ENCODE peak calls at places on chromosome 17, in eight cellular contexts. One of them, this sample, is unnamed.

GRCh38 chr17:14464741-14465140 is 163.9 kb downstream of the HS3ST3B1 start:
- DNase-seq in GM23248: peak
- DNase-seq in body of pancreas: no peak
- DNase-seq in CD4-positive, alpha-beta memory T cell: no peak
- DNase-seq in neural progenitor cell: no peak
- DNase-seq in aorta: no peak
- DNase-seq in upper lobe of right lung: no peak
- DNase-seq in SJSA1: peak
- DNase-seq in this sample: no peak

GRCh38 chr17:47262586-47262985 is 9.0 kb downstream of the ITGB3 start:
- DNase-seq in GM23248: no peak
- DNase-seq in upper lobe of right lung: no peak
- DNase-seq in aorta: no peak
- DNase-seq in SJSA1: no peak
- DNase-seq in CD4-positive, alpha-beta memory T cell: no peak
- DNase-seq in neural progenitor cell: no peak
- DNase-seq in body of pancreas: no peak
- DNase-seq in this sample: no peak

GRCh38 chr17:15255713-15256454 is 9.2 kb downstream of the PMP22 start:
- DNase-seq in CD4-positive, alpha-beta memory T cell: no peak
- DNase-seq in upper lobe of right lung: no peak
- DNase-seq in aorta: no peak
- DNase-seq in neural progenitor cell: no peak
- DNase-seq in GM23248: peak
- DNase-seq in SJSA1: no peak
- DNase-seq in body of pancreas: peak
- DNase-seq in this sample: no peak

GRCh38 chr17:2331303-2331702 is 5.0 kb downstream of the TSR1 start:
- DNase-seq in CD4-positive, alpha-beta memory T cell: no peak
- DNase-seq in upper lobe of right lung: no peak
- DNase-seq in body of pancreas: no peak
- DNase-seq in SJSA1: no peak
- DNase-seq in aorta: no peak
- DNase-seq in neural progenitor cell: no peak
- DNase-seq in GM23248: no peak
- DNase-seq in this sample: no peak

GRCh38 chr17:31472137-31472536 is 80.7 kb downstream of the RAB11FIP4 start:
- DNase-seq in SJSA1: no peak
- DNase-seq in aorta: no peak
- DNase-seq in CD4-positive, alpha-beta memory T cell: no peak
- DNase-seq in GM23248: no peak
- DNase-seq in upper lobe of right lung: no peak
- DNase-seq in neural progenitor cell: no peak
- DNase-seq in body of pancreas: no peak
- DNase-seq in this sample: peak

GRCh38 chr17:82296511-82297279 is 20.7 kb downstream of the CD7 start:
- DNase-seq in GM23248: no peak
- DNase-seq in SJSA1: no peak
- DNase-seq in upper lobe of right lung: no peak
- DNase-seq in neural progenitor cell: no peak
- DNase-seq in CD4-positive, alpha-beta memory T cell: no peak
- DNase-seq in body of pancreas: no peak
- DNase-seq in aorta: no peak
- DNase-seq in this sample: no peak

GRCh38 chr17:51427259-51428255 is 167.2 kb downstream of the UTP18 start:
- DNase-seq in SJSA1: no peak
- DNase-seq in CD4-positive, alpha-beta memory T cell: peak
- DNase-seq in body of pancreas: no peak
- DNase-seq in neural progenitor cell: no peak
- DNase-seq in aorta: no peak
- DNase-seq in GM23248: no peak
- DNase-seq in upper lobe of right lung: no peak
- DNase-seq in this sample: no peak

GRCh38 chr17:31156326-31156725 is 61.5 kb downstream of the NF1 start:
- DNase-seq in GM23248: peak
- DNase-seq in aorta: no peak
- DNase-seq in neural progenitor cell: no peak
- DNase-seq in SJSA1: no peak
- DNase-seq in upper lobe of right lung: no peak
- DNase-seq in body of pancreas: no peak
- DNase-seq in CD4-positive, alpha-beta memory T cell: no peak
- DNase-seq in this sample: no peak

GRCh38 chr17:66645259-66645658 is 189.7 kb upstream of the CACNG5 start:
- DNase-seq in body of pancreas: no peak
- DNase-seq in CD4-positive, alpha-beta memory T cell: no peak
- DNase-seq in upper lobe of right lung: no peak
- DNase-seq in SJSA1: no peak
- DNase-seq in neural progenitor cell: no peak
- DNase-seq in GM23248: no peak
- DNase-seq in aorta: no peak
- DNase-seq in this sample: no peak

GRCh38 chr17:66647391-66647983 is 187.4 kb upstream of the CACNG5 start:
- DNase-seq in GM23248: no peak
- DNase-seq in upper lobe of right lung: no peak
- DNase-seq in neural progenitor cell: no peak
- DNase-seq in body of pancreas: no peak
- DNase-seq in SJSA1: no peak
- DNase-seq in CD4-positive, alpha-beta memory T cell: no peak
- DNase-seq in aorta: no peak
- DNase-seq in this sample: no peak

GRCh38 chr17:66638707-66639479 is 196.0 kb upstream of the CACNG5 start:
- DNase-seq in upper lobe of right lung: no peak
- DNase-seq in body of pancreas: no peak
- DNase-seq in aorta: no peak
- DNase-seq in CD4-positive, alpha-beta memory T cell: no peak
- DNase-seq in SJSA1: no peak
- DNase-seq in neural progenitor cell: no peak
- DNase-seq in GM23248: no peak
- DNase-seq in this sample: no peak

GRCh38 chr17:66649818-66650489 is 185.0 kb upstream of the CACNG5 start:
- DNase-seq in aorta: no peak
- DNase-seq in upper lobe of right lung: no peak
- DNase-seq in SJSA1: no peak
- DNase-seq in body of pancreas: no peak
- DNase-seq in GM23248: no peak
- DNase-seq in neural progenitor cell: no peak
- DNase-seq in CD4-positive, alpha-beta memory T cell: peak
- DNase-seq in this sample: no peak

DNA sequence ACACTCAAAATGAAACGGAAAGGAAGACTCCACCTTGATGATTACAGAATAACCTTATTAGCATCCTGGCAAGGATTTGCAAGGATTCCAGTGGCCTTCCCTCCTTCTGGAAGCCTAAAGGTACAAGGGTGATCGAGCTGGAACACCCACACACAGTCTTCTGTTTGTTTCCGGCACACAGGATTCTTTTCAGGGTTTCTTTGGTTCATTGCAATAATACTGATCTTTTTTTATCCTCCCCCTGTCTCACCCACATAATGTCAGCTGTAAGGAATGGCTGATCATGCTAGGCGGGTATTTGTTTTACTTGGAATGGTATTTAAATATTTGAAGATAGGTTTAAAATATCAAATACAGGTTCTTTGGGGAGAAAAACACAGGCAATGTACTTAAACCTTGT is 190.6 kb upstream of the CACNG5 start:
- DNase-seq in body of pancreas: no peak
- DNase-seq in neural progenitor cell: no peak
- DNase-seq in CD4-positive, alpha-beta memory T cell: no peak
- DNase-seq in aorta: no peak
- DNase-seq in SJSA1: no peak
- DNase-seq in upper lobe of right lung: no peak
- DNase-seq in GM23248: no peak
- DNase-seq in this sample: no peak
- H3K27ac ChIP-seq in body of pancreas: no peak
- H3K27ac ChIP-seq in neural progenitor cell: no peak
- H3K27ac ChIP-seq in CD4-positive, alpha-beta memory T cell: no peak
- H3K27ac ChIP-seq in aorta: no peak
- H3K27ac ChIP-seq in SJSA1: no peak
- H3K27ac ChIP-seq in upper lobe of right lung: no peak
- H3K27ac ChIP-seq in GM23248: no peak
- H3K27ac ChIP-seq in this sample: peak

DNA sequence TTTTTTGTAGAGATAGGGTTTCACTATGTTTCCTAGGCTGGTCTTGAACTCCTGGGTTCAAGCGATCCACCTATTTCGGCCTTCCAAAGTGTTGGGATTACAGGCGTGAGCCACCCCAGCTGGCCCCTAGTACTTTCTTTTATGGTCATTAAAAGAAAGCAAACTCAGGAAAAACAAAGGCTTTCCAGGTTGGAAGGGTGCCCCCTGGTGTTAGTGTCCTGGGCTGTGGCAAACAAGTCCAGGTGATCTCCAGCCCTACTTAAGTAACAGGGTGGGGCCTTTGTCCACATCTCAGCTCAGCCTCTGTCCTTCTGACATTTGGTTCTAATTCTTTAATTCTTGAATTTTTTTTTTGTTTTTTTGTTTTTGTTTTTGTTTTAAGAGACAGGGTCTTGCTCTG is 6.9 kb downstream of the IGFBP4 start:
- DNase-seq in GM23248: peak
- DNase-seq in SJSA1: no peak
- DNase-seq in upper lobe of right lung: no peak
- DNase-seq in body of pancreas: peak
- DNase-seq in neural progenitor cell: peak
- DNase-seq in CD4-positive, alpha-beta memory T cell: peak
- DNase-seq in aorta: no peak
- DNase-seq in this sample: no peak
- H3K27ac ChIP-seq in GM23248: peak
- H3K27ac ChIP-seq in SJSA1: no peak
- H3K27ac ChIP-seq in upper lobe of right lung: no peak
- H3K27ac ChIP-seq in body of pancreas: no peak
- H3K27ac ChIP-seq in neural progenitor cell: no peak
- H3K27ac ChIP-seq in CD4-positive, alpha-beta memory T cell: no peak
- H3K27ac ChIP-seq in aorta: no peak
- H3K27ac ChIP-seq in this sample: no peak

GRCh38 chr17:78391051-78391431 is 12.6 kb downstream of the PGS1 start:
- DNase-seq in CD4-positive, alpha-beta memory T cell: no peak
- DNase-seq in body of pancreas: no peak
- DNase-seq in neural progenitor cell: no peak
- DNase-seq in aorta: no peak
- DNase-seq in upper lobe of right lung: no peak
- DNase-seq in GM23248: no peak
- DNase-seq in SJSA1: no peak
- DNase-seq in this sample: no peak

GRCh38 chr17:78394209-78394608 is 15.8 kb downstream of the PGS1 start:
- DNase-seq in neural progenitor cell: no peak
- DNase-seq in upper lobe of right lung: no peak
- DNase-seq in body of pancreas: no peak
- DNase-seq in SJSA1: no peak
- DNase-seq in CD4-positive, alpha-beta memory T cell: no peak
- DNase-seq in GM23248: no peak
- DNase-seq in aorta: no peak
- DNase-seq in this sample: no peak

GRCh38 chr17:78390241-78391050 is 12.0 kb downstream of the PGS1 start:
- DNase-seq in neural progenitor cell: no peak
- DNase-seq in aorta: no peak
- DNase-seq in CD4-positive, alpha-beta memory T cell: no peak
- DNase-seq in body of pancreas: no peak
- DNase-seq in SJSA1: peak
- DNase-seq in upper lobe of right lung: no peak
- DNase-seq in GM23248: peak
- DNase-seq in this sample: no peak

GRCh38 chr17:78392295-78392694 is 13.8 kb downstream of the PGS1 start:
- DNase-seq in CD4-positive, alpha-beta memory T cell: no peak
- DNase-seq in GM23248: no peak
- DNase-seq in upper lobe of right lung: no peak
- DNase-seq in aorta: no peak
- DNase-seq in SJSA1: no peak
- DNase-seq in body of pancreas: no peak
- DNase-seq in neural progenitor cell: no peak
- DNase-seq in this sample: no peak

GRCh38 chr17:78391843-78392242 is 13.4 kb downstream of the PGS1 start:
- DNase-seq in GM23248: peak
- DNase-seq in SJSA1: peak
- DNase-seq in upper lobe of right lung: no peak
- DNase-seq in aorta: no peak
- DNase-seq in neural progenitor cell: no peak
- DNase-seq in body of pancreas: no peak
- DNase-seq in CD4-positive, alpha-beta memory T cell: no peak
- DNase-seq in this sample: no peak
- H3K27ac ChIP-seq in GM23248: peak
- H3K27ac ChIP-seq in SJSA1: peak
- H3K27ac ChIP-seq in upper lobe of right lung: peak
- H3K27ac ChIP-seq in aorta: no peak
- H3K27ac ChIP-seq in neural progenitor cell: no peak
- H3K27ac ChIP-seq in body of pancreas: no peak
- H3K27ac ChIP-seq in CD4-positive, alpha-beta memory T cell: no peak
- H3K27ac ChIP-seq in this sample: no peak

GRCh38 chr17:55317284-55317683 is 52.5 kb downstream of the HLF start:
- DNase-seq in GM23248: no peak
- DNase-seq in neural progenitor cell: no peak
- DNase-seq in SJSA1: no peak
- DNase-seq in CD4-positive, alpha-beta memory T cell: no peak
- DNase-seq in body of pancreas: no peak
- DNase-seq in upper lobe of right lung: no peak
- DNase-seq in aorta: no peak
- DNase-seq in this sample: no peak

GRCh38 chr17:55319933-55320593 is 55.3 kb downstream of the HLF start:
- DNase-seq in aorta: no peak
- DNase-seq in SJSA1: no peak
- DNase-seq in GM23248: no peak
- DNase-seq in CD4-positive, alpha-beta memory T cell: no peak
- DNase-seq in neural progenitor cell: no peak
- DNase-seq in upper lobe of right lung: no peak
- DNase-seq in body of pancreas: no peak
- DNase-seq in this sample: no peak

GRCh38 chr17:55318715-55319487 is 54.1 kb downstream of the HLF start:
- DNase-seq in GM23248: no peak
- DNase-seq in CD4-positive, alpha-beta memory T cell: no peak
- DNase-seq in SJSA1: no peak
- DNase-seq in body of pancreas: no peak
- DNase-seq in neural progenitor cell: no peak
- DNase-seq in aorta: no peak
- DNase-seq in upper lobe of right lung: no peak
- DNase-seq in this sample: no peak

GRCh38 chr17:55316499-55316898 is 51.7 kb downstream of the HLF start:
- DNase-seq in neural progenitor cell: no peak
- DNase-seq in CD4-positive, alpha-beta memory T cell: no peak
- DNase-seq in GM23248: no peak
- DNase-seq in SJSA1: no peak
- DNase-seq in upper lobe of right lung: no peak
- DNase-seq in aorta: no peak
- DNase-seq in body of pancreas: no peak
- DNase-seq in this sample: no peak

DNA sequence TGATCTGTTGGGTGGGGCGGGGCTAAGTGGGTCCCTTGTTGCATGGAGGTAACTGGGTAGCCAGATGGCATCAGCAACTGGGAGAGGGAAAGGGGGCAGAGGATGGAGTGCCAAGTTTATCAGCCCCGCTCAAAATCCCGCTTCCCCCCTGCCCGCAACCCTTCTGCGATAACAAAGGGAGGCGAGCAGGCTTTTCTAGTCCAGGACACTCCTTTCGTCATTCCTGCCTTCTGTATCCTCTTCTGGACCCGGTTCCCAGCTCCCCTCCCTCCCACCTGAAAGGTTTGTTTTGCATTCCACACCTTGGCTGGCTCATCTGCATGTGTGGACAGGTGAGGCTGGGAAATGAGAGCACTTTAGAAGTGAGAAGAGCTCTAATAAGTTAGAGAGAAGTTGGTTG is 53.3 kb downstream of the HLF start:
- DNase-seq in body of pancreas: no peak
- DNase-seq in aorta: no peak
- DNase-seq in SJSA1: no peak
- DNase-seq in neural progenitor cell: no peak
- DNase-seq in GM23248: no peak
- DNase-seq in CD4-positive, alpha-beta memory T cell: no peak
- DNase-seq in upper lobe of right lung: no peak
- DNase-seq in this sample: no peak
- H3K27ac ChIP-seq in body of pancreas: no peak
- H3K27ac ChIP-seq in aorta: no peak
- H3K27ac ChIP-seq in SJSA1: no peak
- H3K27ac ChIP-seq in neural progenitor cell: no peak
- H3K27ac ChIP-seq in GM23248: no peak
- H3K27ac ChIP-seq in CD4-positive, alpha-beta memory T cell: no peak
- H3K27ac ChIP-seq in upper lobe of right lung: no peak
- H3K27ac ChIP-seq in this sample: no peak

This sample was measured in substantia nigra.